ENCODE peak calls at places on chromosomes 3 and 15, in six cellular contexts. Y is CD8-positive, alpha-beta T cell; M is sigmoid colon; F is iris pigment epithelial cell; L is heart right ventricle; B is hippocampal formation. T is an unnamed sample.

GRCh38 chr15:69604050-69604378 is 151.4 kb downstream of the RPLP1 start:
- DNase-seq in M (no peak), Y (no peak), L (no peak), B (no peak), F (no peak), T (no peak)

GRCh38 chr3:151290673-151291072 is 12.3 kb upstream of the P2RY14 start:
- DNase-seq in Y (no peak), M (no peak), F (peak; percentile 62), L (no peak), B (no peak), T (no peak)

GRCh38 chr3:30124435-30125390 is 481.7 kb upstream of the TGFBR2 start:
- DNase-seq in M (no peak), Y (no peak), B (no peak), L (no peak), F (peak; percentile 81), T (no peak)

GRCh38 chr15:101171954-101172353 is 79.9 kb downstream of the CHSY1 start:
- DNase-seq in L (no peak), M (peak; percentile 53), F (no peak), B (no peak), Y (no peak), T (no peak)

GRCh38 chr3:42900731-42901420 is 5.1 kb upstream of the ZNF662 start:
- DNase-seq in F (no peak), L (no peak), Y (no peak), B (no peak), M (no peak), T (no peak)

GRCh38 chr3:15637131-15637951 is 35.8 kb downstream of the BTD start:
- DNase-seq in L (no peak), Y (no peak), M (no peak), B (no peak), F (no peak), T (no peak)

GRCh38 chr3:98945006-98945626 is 43.6 kb upstream of the DCBLD2 start:
- DNase-seq in L (no peak), B (no peak), Y (no peak), M (no peak), F (peak; percentile 46), T (no peak)

GRCh38 chr15:45169608-45170480 is 17.9 kb downstream of the SHF start:
- DNase-seq in Y (no peak), L (no peak), B (no peak), F (no peak), M (no peak), T (no peak)

GRCh38 chr3:45208587-45208986 is 17.5 kb downstream of the TMEM158 start:
- DNase-seq in M (no peak), B (no peak), F (no peak), Y (no peak), L (no peak), T (no peak)

T was measured in cardiac septum.